ENCODE peak calls at places on chromosomes 2 and 18, in ten cellular contexts. Y, K, H, F, U, Z, A, X, T and O are unnamed samples.

GRCh38 chr2:216316743-216317142 is 55.5 kb downstream of the MARCHF4 start:
- DNase-seq in Y (no peak), K (no peak), H (no peak), F (no peak), U (no peak), Z (no peak), A (no peak), X (no peak), T (no peak), O (peak)

GRCh38 chr2:182866095-182866460 is 359 bp downstream of the FRZB start:
- DNase-seq in Y (peak), K (no peak), H (no peak), F (no peak), U (no peak), Z (no peak), A (peak), X (no peak), T (peak), O (no peak)

GRCh38 chr2:226796012-226796839 is 3.4 kb downstream of the IRS1 start:
- DNase-seq in Y (no peak), K (peak), H (no peak), F (peak), U (no peak), Z (no peak), A (no peak), X (no peak), T (peak), O (peak)

GRCh38 chr2:180695570-180695969 is 284.8 kb upstream of the UBE2E3 start:
- DNase-seq in Y (no peak), K (no peak), H (no peak), F (no peak), U (no peak), Z (no peak), A (no peak), X (no peak), T (no peak), O (no peak)

GRCh38 chr2:213199871-213200270 is 48.5 kb upstream of the IKZF2 start:
- DNase-seq in Y (no peak), K (no peak), H (no peak), F (no peak), U (no peak), Z (no peak), A (no peak), X (no peak), T (no peak), O (no peak)

GRCh38 chr18:76621184-76621583 is 126.1 kb upstream of the ZNF516 start:
- DNase-seq in Y (no peak), K (no peak), H (no peak), F (no peak), U (no peak), Z (no peak), A (peak), X (no peak), T (no peak), O (peak)

GRCh38 chr2:74532222-74532621 is 2.5 kb downstream of the HTRA2 start:
- DNase-seq in Y (no peak), K (no peak), H (no peak), F (no peak), U (no peak), Z (no peak), A (no peak), X (no peak), T (no peak), O (no peak)

GRCh38 chr18:42484648-42485047 is 529.6 kb downstream of the PIK3C3 start:
- DNase-seq in Y (no peak), K (no peak), H (no peak), F (no peak), U (no peak), Z (no peak), A (no peak), X (no peak), T (no peak), O (no peak)

GRCh38 chr2:104434363-104434792 is 419.5 kb upstream of the POU3F3 start:
- DNase-seq in Y (no peak), K (peak), H (peak), F (no peak), U (no peak), Z (no peak), A (peak), X (no peak), T (no peak), O (peak)

GRCh38 chr2:191678437-191679110 is 638 bp downstream of the NABP1 start:
- DNase-seq in Y (peak), K (peak), H (peak), F (peak), U (no peak), Z (no peak), A (peak), X (peak), T (peak), O (no peak)

GRCh38 chr2:221822416-221822815 is 250.3 kb upstream of the EPHA4 start:
- DNase-seq in Y (no peak), K (no peak), H (no peak), F (no peak), U (no peak), Z (no peak), A (no peak), X (no peak), T (no peak), O (no peak)